ENCODE peak calls at places on chromosomes 4 and X, in seven cellular contexts. One of them, this sample, is unnamed.

GRCh38 chr4:41360214-41360910 is 103.6 kb downstream of the UCHL1 start:
- DNase-seq in tibial nerve: peak; percentile 29
- DNase-seq in ovary: peak; percentile 68
- DNase-seq in SK-N-SH: peak; percentile 90
- DNase-seq in suprapubic skin: no peak
- DNase-seq in transverse colon: peak; percentile 64
- DNase-seq in GM12878: no peak
- DNase-seq in this sample: peak; percentile 81

GRCh38 chr4:186885289-186885688 is 161.6 kb upstream of the FAT1 start:
- DNase-seq in ovary: no peak
- DNase-seq in SK-N-SH: no peak
- DNase-seq in suprapubic skin: no peak
- DNase-seq in tibial nerve: no peak
- DNase-seq in GM12878: no peak
- DNase-seq in transverse colon: no peak
- DNase-seq in this sample: no peak

GRCh38 chrX:43836435-43837184 is 45.6 kb downstream of the MAOB start:
- DNase-seq in tibial nerve: no peak
- DNase-seq in transverse colon: no peak
- DNase-seq in SK-N-SH: peak; percentile 12
- DNase-seq in GM12878: no peak
- DNase-seq in suprapubic skin: no peak
- DNase-seq in ovary: no peak
- DNase-seq in this sample: no peak

GRCh38 chr4:25943312-25943711 is 29.3 kb downstream of the SMIM20 start:
- DNase-seq in transverse colon: no peak
- DNase-seq in SK-N-SH: no peak
- DNase-seq in GM12878: no peak
- DNase-seq in tibial nerve: no peak
- DNase-seq in ovary: no peak
- DNase-seq in suprapubic skin: no peak
- DNase-seq in this sample: no peak

GRCh38 chr4:150038335-150039076 is 39.7 kb upstream of the DCLK2 start:
- DNase-seq in suprapubic skin: no peak
- DNase-seq in tibial nerve: no peak
- DNase-seq in ovary: no peak
- DNase-seq in SK-N-SH: no peak
- DNase-seq in GM12878: peak; percentile 37
- DNase-seq in transverse colon: no peak
- DNase-seq in this sample: no peak

GRCh38 chr4:5381981-5382441 is 326.3 kb downstream of the EVC2 start:
- DNase-seq in GM12878: no peak
- DNase-seq in ovary: no peak
- DNase-seq in suprapubic skin: no peak
- DNase-seq in tibial nerve: no peak
- DNase-seq in transverse colon: no peak
- DNase-seq in SK-N-SH: no peak
- DNase-seq in this sample: no peak

GRCh38 chr4:107153228-107153627 is 117.1 kb upstream of the DKK2 start:
- DNase-seq in GM12878: no peak
- DNase-seq in ovary: no peak
- DNase-seq in suprapubic skin: no peak
- DNase-seq in transverse colon: peak; percentile 29
- DNase-seq in SK-N-SH: no peak
- DNase-seq in tibial nerve: no peak
- DNase-seq in this sample: no peak

GRCh38 chrX:53288173-53288572 is 6.8 kb upstream of the IQSEC2 start:
- DNase-seq in SK-N-SH: peak; percentile 81
- DNase-seq in suprapubic skin: no peak
- DNase-seq in GM12878: no peak
- DNase-seq in transverse colon: no peak
- DNase-seq in tibial nerve: no peak
- DNase-seq in ovary: no peak
- DNase-seq in this sample: no peak

GRCh38 chr4:87354168-87355102 is 31.8 kb upstream of the HSD17B13 start:
- DNase-seq in tibial nerve: no peak
- DNase-seq in SK-N-SH: no peak
- DNase-seq in transverse colon: no peak
- DNase-seq in suprapubic skin: no peak
- DNase-seq in ovary: no peak
- DNase-seq in GM12878: no peak
- DNase-seq in this sample: no peak

GRCh38 chrX:47499291-47499690 is 16.3 kb upstream of the ZNF41 start:
- DNase-seq in SK-N-SH: no peak
- DNase-seq in transverse colon: no peak
- DNase-seq in GM12878: no peak
- DNase-seq in ovary: no peak
- DNase-seq in suprapubic skin: no peak
- DNase-seq in tibial nerve: no peak
- DNase-seq in this sample: no peak

GRCh38 chr4:73922766-73923630 is 53.8 kb downstream of the CXCL1 start:
- DNase-seq in ovary: no peak
- DNase-seq in suprapubic skin: no peak
- DNase-seq in tibial nerve: no peak
- DNase-seq in SK-N-SH: no peak
- DNase-seq in GM12878: no peak
- DNase-seq in transverse colon: no peak
- DNase-seq in this sample: no peak

GRCh38 chr4:38210396-38211114 is 250.4 kb downstream of the PTTG2 start:
- DNase-seq in SK-N-SH: no peak
- DNase-seq in ovary: no peak
- DNase-seq in tibial nerve: no peak
- DNase-seq in suprapubic skin: no peak
- DNase-seq in GM12878: no peak
- DNase-seq in transverse colon: no peak
- DNase-seq in this sample: no peak

GRCh38 chrX:118560380-118560932 is 64.8 kb downstream of the DOCK11 start:
- DNase-seq in tibial nerve: no peak
- DNase-seq in transverse colon: no peak
- DNase-seq in SK-N-SH: no peak
- DNase-seq in ovary: no peak
- DNase-seq in GM12878: no peak
- DNase-seq in suprapubic skin: no peak
- DNase-seq in this sample: no peak

GRCh38 chr4:101349346-101350064 is 2.2 kb upstream of the PPP3CA start:
- DNase-seq in ovary: peak; percentile 65
- DNase-seq in GM12878: no peak
- DNase-seq in SK-N-SH: peak; percentile 36
- DNase-seq in suprapubic skin: no peak
- DNase-seq in tibial nerve: peak; percentile 19
- DNase-seq in transverse colon: peak; percentile 51
- DNase-seq in this sample: peak; percentile 81

GRCh38 chrX:110561036-110561435 is 202.4 kb downstream of the RTL9 start:
- DNase-seq in tibial nerve: no peak
- DNase-seq in GM12878: no peak
- DNase-seq in ovary: no peak
- DNase-seq in transverse colon: no peak
- DNase-seq in SK-N-SH: no peak
- DNase-seq in suprapubic skin: no peak
- DNase-seq in this sample: no peak

GRCh38 chr4:32519060-32519459 is 1798.9 kb downstream of the PCDH7 start:
- DNase-seq in transverse colon: no peak
- DNase-seq in suprapubic skin: no peak
- DNase-seq in ovary: no peak
- DNase-seq in GM12878: no peak
- DNase-seq in tibial nerve: no peak
- DNase-seq in SK-N-SH: no peak
- DNase-seq in this sample: no peak

GRCh38 chr4:33255094-33255493 is 2534.9 kb downstream of the PCDH7 start:
- DNase-seq in ovary: no peak
- DNase-seq in tibial nerve: no peak
- DNase-seq in transverse colon: no peak
- DNase-seq in suprapubic skin: no peak
- DNase-seq in SK-N-SH: no peak
- DNase-seq in GM12878: no peak
- DNase-seq in this sample: no peak

GRCh38 chr4:177118596-177118995 is 191.1 kb upstream of the NEIL3 start:
- DNase-seq in ovary: no peak
- DNase-seq in transverse colon: no peak
- DNase-seq in GM12878: no peak
- DNase-seq in SK-N-SH: peak; percentile 1
- DNase-seq in tibial nerve: no peak
- DNase-seq in suprapubic skin: no peak
- DNase-seq in this sample: peak; percentile 81

GRCh38 chrX:21194526-21194925 is 179.7 kb upstream of the CNKSR2 start:
- DNase-seq in tibial nerve: no peak
- DNase-seq in transverse colon: no peak
- DNase-seq in ovary: no peak
- DNase-seq in suprapubic skin: no peak
- DNase-seq in GM12878: no peak
- DNase-seq in SK-N-SH: no peak
- DNase-seq in this sample: no peak

GRCh38 chr4:23962462-23962861 is 72.6 kb upstream of the PPARGC1A start:
- DNase-seq in suprapubic skin: no peak
- DNase-seq in transverse colon: no peak
- DNase-seq in ovary: no peak
- DNase-seq in SK-N-SH: no peak
- DNase-seq in GM12878: no peak
- DNase-seq in tibial nerve: no peak
- DNase-seq in this sample: no peak

GRCh38 chr4:7336732-7337131 is 98.0 kb downstream of the PSAPL1 start:
- DNase-seq in tibial nerve: no peak
- DNase-seq in GM12878: no peak
- DNase-seq in SK-N-SH: no peak
- DNase-seq in transverse colon: no peak
- DNase-seq in ovary: no peak
- DNase-seq in suprapubic skin: no peak
- DNase-seq in this sample: no peak

GRCh38 chrX:122565952-122566351 is 618.1 kb upstream of the GRIA3 start:
- DNase-seq in tibial nerve: no peak
- DNase-seq in ovary: no peak
- DNase-seq in suprapubic skin: no peak
- DNase-seq in GM12878: no peak
- DNase-seq in SK-N-SH: peak; percentile 22
- DNase-seq in transverse colon: no peak
- DNase-seq in this sample: no peak

GRCh38 chr4:78846258-78846657 is 70.1 kb downstream of the BMP2K start:
- DNase-seq in suprapubic skin: no peak
- DNase-seq in tibial nerve: no peak
- DNase-seq in GM12878: no peak
- DNase-seq in transverse colon: no peak
- DNase-seq in ovary: no peak
- DNase-seq in SK-N-SH: no peak
- DNase-seq in this sample: no peak

GRCh38 chrX:42920752-42921151 is 142.8 kb upstream of the PPP1R2C start:
- DNase-seq in SK-N-SH: no peak
- DNase-seq in GM12878: no peak
- DNase-seq in ovary: no peak
- DNase-seq in suprapubic skin: no peak
- DNase-seq in tibial nerve: no peak
- DNase-seq in transverse colon: no peak
- DNase-seq in this sample: no peak

GRCh38 chr4:26812049-26812729 is 48.5 kb upstream of the STIM2 start:
- DNase-seq in ovary: no peak
- DNase-seq in suprapubic skin: no peak
- DNase-seq in SK-N-SH: no peak
- DNase-seq in GM12878: no peak
- DNase-seq in tibial nerve: no peak
- DNase-seq in transverse colon: no peak
- DNase-seq in this sample: no peak

GRCh38 chr4:90357117-90357710 is 230.0 kb downstream of the CCSER1 start:
- DNase-seq in tibial nerve: no peak
- DNase-seq in SK-N-SH: peak; percentile 47
- DNase-seq in suprapubic skin: no peak
- DNase-seq in transverse colon: no peak
- DNase-seq in GM12878: no peak
- DNase-seq in ovary: no peak
- DNase-seq in this sample: no peak
- TF ChIP-seq CTCF in tibial nerve: peak; percentile 19
- TF ChIP-seq CTCF in SK-N-SH: peak; percentile 78
- TF ChIP-seq CTCF in suprapubic skin: peak; percentile 29
- TF ChIP-seq CTCF in transverse colon: no peak
- TF ChIP-seq CTCF in GM12878: peak; percentile 29
- TF ChIP-seq CTCF in ovary: no peak
- TF ChIP-seq CTCF in this sample: no peak

GRCh38 chr4:124610214-124610613 is 102.3 kb downstream of the ANKRD50 start:
- DNase-seq in suprapubic skin: no peak
- DNase-seq in transverse colon: no peak
- DNase-seq in SK-N-SH: no peak
- DNase-seq in ovary: no peak
- DNase-seq in GM12878: no peak
- DNase-seq in tibial nerve: no peak
- DNase-seq in this sample: no peak
- TF ChIP-seq EP300 in suprapubic skin: no peak
- TF ChIP-seq EP300 in transverse colon: no peak
- TF ChIP-seq EP300 in SK-N-SH: no peak
- TF ChIP-seq EP300 in ovary: no peak
- TF ChIP-seq EP300 in GM12878: no peak
- TF ChIP-seq EP300 in tibial nerve: no peak
- TF ChIP-seq EP300 in this sample: no peak

GRCh38 chrX:66000628-66001275 is 39.1 kb downstream of the VSIG4 start:
- DNase-seq in transverse colon: no peak
- DNase-seq in ovary: no peak
- DNase-seq in tibial nerve: no peak
- DNase-seq in GM12878: no peak
- DNase-seq in suprapubic skin: no peak
- DNase-seq in SK-N-SH: no peak
- DNase-seq in this sample: no peak

GRCh38 chrX:65997978-65998717 is 41.7 kb downstream of the VSIG4 start:
- DNase-seq in GM12878: no peak
- DNase-seq in suprapubic skin: no peak
- DNase-seq in tibial nerve: no peak
- DNase-seq in SK-N-SH: no peak
- DNase-seq in transverse colon: no peak
- DNase-seq in ovary: no peak
- DNase-seq in this sample: no peak

GRCh38 chrX:65999563-66000148 is 40.2 kb downstream of the VSIG4 start:
- DNase-seq in transverse colon: no peak
- DNase-seq in tibial nerve: no peak
- DNase-seq in ovary: no peak
- DNase-seq in SK-N-SH: no peak
- DNase-seq in GM12878: no peak
- DNase-seq in suprapubic skin: no peak
- DNase-seq in this sample: no peak

GRCh38 chrX:66000178-66000577 is 39.7 kb downstream of the VSIG4 start:
- DNase-seq in ovary: no peak
- DNase-seq in tibial nerve: no peak
- DNase-seq in suprapubic skin: no peak
- DNase-seq in SK-N-SH: no peak
- DNase-seq in GM12878: no peak
- DNase-seq in transverse colon: no peak
- DNase-seq in this sample: no peak

GRCh38 chrX:65999029-65999562 is 40.8 kb downstream of the VSIG4 start:
- DNase-seq in suprapubic skin: no peak
- DNase-seq in ovary: no peak
- DNase-seq in transverse colon: no peak
- DNase-seq in GM12878: no peak
- DNase-seq in tibial nerve: no peak
- DNase-seq in SK-N-SH: no peak
- DNase-seq in this sample: no peak
- H3K4me1 ChIP-seq in suprapubic skin: no peaks in the 10 kb centered on the region
- H3K4me1 ChIP-seq in ovary: no peaks in the 10 kb centered on the region
- H3K4me1 ChIP-seq in transverse colon: no peaks in the 10 kb centered on the region
- H3K4me1 ChIP-seq in GM12878: peaks cover 4% of the 10 kb centered on the region
- H3K4me1 ChIP-seq in tibial nerve: no peaks in the 10 kb centered on the region
- H3K4me1 ChIP-seq in SK-N-SH: no peaks in the 10 kb centered on the region
- H3K4me1 ChIP-seq in this sample: no peaks in the 10 kb centered on the region

GRCh38 chr4:113358784-113359183 is 309.3 kb downstream of the ANK2 start:
- DNase-seq in transverse colon: no peak
- DNase-seq in SK-N-SH: no peak
- DNase-seq in tibial nerve: no peak
- DNase-seq in suprapubic skin: no peak
- DNase-seq in GM12878: no peak
- DNase-seq in ovary: no peak
- DNase-seq in this sample: no peak
- TF ChIP-seq CTCF in transverse colon: no peak
- TF ChIP-seq CTCF in SK-N-SH: no peak
- TF ChIP-seq CTCF in tibial nerve: no peak
- TF ChIP-seq CTCF in suprapubic skin: no peak
- TF ChIP-seq CTCF in GM12878: peak; percentile 28
- TF ChIP-seq CTCF in ovary: no peak
- TF ChIP-seq CTCF in this sample: no peak